ENCODE peak calls at places on chromosomes 3 and 15, in nine cellular contexts. C is HFFc6; O is T follicular helper cell; J is hypothalamus; G is astrocyte of the spinal cord; A is stimulated activated CD4-positive, alpha-beta T cell treated with anti-CD3 and anti-CD28 coated beads, TNF-alpha, amount 100 ng/mL, for 4 hours; B is erythroblast; Z is Panc1; V is sigmoid colon. Y is an unnamed sample.
A peak's percentile ranks its signal among the peaks of the same experiment; 100 is the strongest.

GRCh38 chr15:73936181-73936580 is 9.9 kb downstream of the LOXL1 start:
- DNase-seq in C (no peak), O (no peak), J (no peak), G (peak; percentile 62), A (no peak), B (no peak), Z (no peak), V (no peak), Y (no peak)

GRCh38 chr15:44541282-44541958 is 4.5 kb downstream of the EIF3J start:
- DNase-seq in C (peak; percentile 79), O (no peak), J (no peak), G (peak; percentile 84), A (no peak), B (no peak), Z (no peak), V (no peak), Y (no peak)

GRCh38 chr15:71056111-71056510 is 59.2 kb upstream of the THSD4 start:
- DNase-seq in C (no peak), O (no peak), J (no peak), G (no peak), A (no peak), B (no peak), Z (no peak), V (no peak), Y (no peak)

GRCh38 chr3:77709158-77709557 is 669.3 kb downstream of the ROBO2 start:
- DNase-seq in C (no peak), O (no peak), J (no peak), G (no peak), A (no peak), B (no peak), Z (no peak), V (no peak), Y (no peak)

GRCh38 chr15:55279746-55280351 is 9.8 kb downstream of the RAB27A start:
- DNase-seq in C (peak; percentile 85), O (peak; percentile 42), J (no peak), G (peak; percentile 89), A (no peak), B (peak; percentile 83), Z (no peak), V (no peak), Y (no peak)

GRCh38 chr15:70316059-70316600 is 218.4 kb upstream of the TLE3 start:
- DNase-seq in C (no peak), O (no peak), J (no peak), G (no peak), A (no peak), B (no peak), Z (no peak), V (no peak), Y (no peak)

GRCh38 chr3:36542186-36542585 is 161.9 kb downstream of the STAC start:
- DNase-seq in C (no peak), O (no peak), J (no peak), G (peak; percentile 61), A (no peak), B (no peak), Z (no peak), V (no peak), Y (no peak)

GRCh38 chr15:77901921-77902750 is 175.4 kb downstream of the TBC1D2B start:
- DNase-seq in C (no peak), O (no peak), J (no peak), G (no peak), A (no peak), B (no peak), Z (no peak), V (peak; percentile 55), Y (no peak)

GRCh38 chr3:193599393-193599792 is 6.4 kb downstream of the OPA1 start:
- DNase-seq in C (no peak), O (no peak), J (no peak), G (no peak), A (no peak), B (peak; percentile 26), Z (no peak), V (no peak), Y (no peak)

GRCh38 chr3:53941174-53941573 is 49.5 kb upstream of the SELENOK start:
- DNase-seq in C (peak; percentile 40), O (no peak), J (no peak), G (peak; percentile 7), A (no peak), B (no peak), Z (no peak), V (no peak), Y (no peak)